ENCODE peak calls at places on chromosomes 13 and 19, in seven cellular contexts. D is epithelial cell of esophagus, E is ovary, M is cardiac muscle cell, K is foreskin fibroblast, J is fibroblast of pulmonary artery, X is uterus. B is an unnamed sample.
A peak's percentile ranks its signal among the peaks of the same experiment; 100 is the strongest.

GRCh38 chr19:39582891-39583625 is 19.3 kb upstream of the LGALS13 start:
- DNase-seq in X (no peak), E (no peak), D (peak; percentile 7), K (no peak), M (no peak), J (no peak), B (no peak)

GRCh38 chr13:95915102-95915501 is 138.1 kb downstream of the UGGT2 start:
- DNase-seq in K (no peak), M (no peak), D (no peak), E (no peak), X (no peak), J (no peak), B (no peak)

GRCh38 chr19:15479391-15480345 is at the start of gene PGLYRP2:
- DNase-seq in E (no peak), D (peak; percentile 30), M (peak; percentile 23), J (peak; percentile 14), K (peak; percentile 2), X (no peak), B (peak; percentile 32)

GRCh38 chr13:112670864-112671263 is 19.0 kb upstream of the ATP11A start:
- DNase-seq in D (no peak), E (no peak), X (no peak), K (no peak), J (no peak), M (no peak), B (no peak)

GRCh38 chr19:32567486-32567885 is 13.5 kb upstream of the PDCD5 start:
- DNase-seq in K (no peak), J (no peak), X (no peak), E (no peak), M (no peak), D (no peak), B (no peak)

GRCh38 chr19:17757125-17757524 is 5.8 kb downstream of the FCHO1 start:
- DNase-seq in J (peak; percentile 64), D (peak; percentile 70), M (peak; percentile 73), K (peak; percentile 33), X (peak; percentile 26), E (peak; percentile 86), B (peak; percentile 52)

GRCh38 chr19:10553943-10554381 is 10.3 kb downstream of the ATG4D start:
- DNase-seq in M (no peak), K (no peak), E (no peak), D (peak; percentile 95), J (no peak), X (no peak), B (no peak)

GRCh38 chr13:99671746-99672145 is 170.5 kb downstream of the TM9SF2 start:
- DNase-seq in X (no peak), E (no peak), M (no peak), D (no peak), K (no peak), J (no peak), B (no peak)

GRCh38 chr13:113997845-113998751 is 24.2 kb upstream of the C13orf46 start:
- DNase-seq in M (peak; percentile 71), D (peak; percentile 23), X (peak; percentile 61), J (peak; percentile 50), K (peak; percentile 96), E (peak; percentile 79), B (no peak)

GRCh38 chr19:291561-292280 is 518 bp upstream of the PLPP2 start:
- DNase-seq in K (no peak), E (no peak), X (peak; percentile 26), M (no peak), D (peak; percentile 25), J (no peak), B (peak; percentile 29)

GRCh38 chr19:4083677-4084546 is 17.2 kb upstream of the ZBTB7A start:
- DNase-seq in K (no peak), X (no peak), E (peak; percentile 69), D (no peak), M (no peak), J (no peak), B (no peak)

GRCh38 chr19:32251634-32252332 is 93.6 kb upstream of the ZNF507 start:
- DNase-seq in K (no peak), J (no peak), M (no peak), X (no peak), D (no peak), E (no peak), B (no peak)

GRCh38 chr19:42051166-42052115 is 18.6 kb downstream of the GRIK5 start:
- DNase-seq in D (peak; percentile 100), E (no peak), M (no peak), X (no peak), J (no peak), K (no peak), B (no peak)

GRCh38 chr13:110538632-110539031 is 22.9 kb downstream of the RAB20 start:
- DNase-seq in J (peak; percentile 58), M (peak; percentile 78), K (no peak), D (no peak), E (peak; percentile 74), X (peak; percentile 50), B (no peak)

DNA sequence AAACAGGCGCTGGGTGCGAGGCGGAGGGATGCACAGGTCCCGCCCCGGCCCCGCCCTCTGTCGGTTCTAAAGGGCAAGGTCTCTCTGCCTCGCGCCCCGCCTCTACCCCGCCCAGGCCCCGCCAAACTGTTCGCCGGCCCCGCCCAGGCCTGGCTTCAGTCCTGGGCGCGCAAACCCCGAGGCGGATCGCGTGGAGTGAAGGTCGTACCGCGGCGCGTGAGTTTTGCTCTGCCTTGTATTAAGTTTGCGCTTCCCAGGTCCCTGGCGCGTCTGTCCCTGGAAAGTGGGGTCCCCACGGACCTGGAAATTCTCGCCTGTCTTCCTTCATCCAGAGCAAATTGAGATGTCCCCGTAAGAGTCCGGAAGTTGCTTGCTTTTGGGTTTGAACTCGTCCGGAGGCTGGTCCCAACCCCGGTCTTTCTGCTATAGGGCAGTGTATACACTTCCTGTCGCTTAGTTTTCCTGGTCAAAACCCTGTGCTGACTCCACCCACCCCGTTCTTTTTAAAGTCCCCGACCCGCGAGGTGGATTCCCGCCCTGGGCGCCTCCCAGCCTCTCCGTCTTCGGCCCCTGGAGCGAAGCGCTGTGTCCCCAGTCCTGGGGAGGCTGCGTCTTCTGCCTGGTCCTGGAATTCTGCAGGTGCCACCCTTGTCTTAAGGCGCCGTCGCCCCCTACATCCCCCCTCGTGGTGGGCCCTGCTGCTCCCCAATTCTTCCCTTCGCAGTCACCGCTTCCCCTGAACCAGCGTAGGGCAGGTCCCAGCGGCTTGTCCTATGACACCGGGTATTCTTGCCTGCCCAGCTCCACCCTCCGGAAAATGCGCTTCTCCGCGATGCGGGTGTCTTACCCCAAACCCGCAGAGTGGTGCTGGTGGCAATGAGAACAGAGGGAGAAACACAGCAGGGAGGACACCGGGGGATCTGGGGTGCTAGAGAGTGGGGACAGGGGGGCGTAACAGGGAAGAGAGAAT is 8.6 kb downstream of the ZNF808 start:
- DNase-seq in K (peak; percentile 81), E (peak; percentile 91), D (peak; percentile 88), J (peak; percentile 71), X (peak; percentile 89), M (peak; percentile 88), B (no peak)
- H3K4me3 ChIP-seq in K (peak overlapping the region; percentile 69), E (peak overlapping the region; percentile 55), D (peak overlapping the region; percentile 65), J (peak overlapping the region; percentile 68), X (peak overlapping the region; percentile 49), M (peak overlapping the region; percentile 34), B (no peak overlapping the region)

GRCh38 chr19:45597425-45598111 is 4.4 kb downstream of the GPR4 start:
- DNase-seq in J (no peak), E (no peak), M (no peak), D (no peak), K (no peak), X (no peak), B (no peak)

GRCh38 chr19:45595814-45596213 is 6.2 kb downstream of the GPR4 start:
- DNase-seq in X (no peak), M (no peak), J (peak; percentile 59), E (no peak), D (no peak), K (no peak), B (no peak)

GRCh38 chr19:45600340-45600885 is 1.6 kb downstream of the GPR4 start:
- DNase-seq in X (no peak), K (no peak), J (no peak), D (no peak), E (no peak), M (no peak), B (no peak)

GRCh38 chr19:45599286-45599685 is 2.7 kb downstream of the GPR4 start:
- DNase-seq in K (no peak), X (no peak), E (no peak), J (no peak), M (no peak), D (no peak), B (no peak)

DNA sequence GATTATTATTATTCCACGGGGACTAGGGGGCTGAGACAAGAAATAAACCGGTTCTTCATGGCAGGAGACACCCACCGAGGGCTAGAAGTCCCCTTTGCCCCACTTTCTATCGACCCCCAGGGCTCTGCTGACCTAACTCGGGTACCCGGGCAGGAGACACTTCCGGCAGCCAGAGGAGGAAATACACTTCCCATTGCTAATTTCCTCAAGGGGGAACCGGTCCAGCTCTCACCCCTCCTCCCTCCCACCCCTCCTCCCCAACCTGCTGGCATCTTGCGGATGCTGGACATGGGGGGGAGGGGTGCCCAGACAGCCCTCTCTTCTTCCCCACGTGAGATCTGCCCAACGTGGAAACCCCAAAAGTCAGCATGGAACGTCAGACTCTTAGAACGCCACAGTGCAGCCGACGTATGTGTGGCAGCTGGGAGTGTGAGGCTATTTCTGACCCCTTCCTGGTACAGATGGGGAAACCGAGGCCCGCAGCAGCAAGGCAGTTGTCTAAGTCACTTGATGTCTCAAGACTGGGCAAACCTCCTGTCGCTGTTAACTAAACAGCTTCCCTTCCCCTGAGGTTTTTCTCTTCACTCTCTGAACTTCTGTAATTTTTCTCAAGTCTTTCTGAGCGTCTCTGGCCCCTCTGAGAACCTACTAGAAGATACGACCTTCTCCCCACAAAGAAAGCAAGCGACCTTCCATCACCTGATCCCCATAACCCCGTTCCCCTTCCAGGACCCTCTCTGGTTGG is 3.6 kb downstream of the GPR4 start:
- DNase-seq in E (no peak), X (peak; percentile 30), M (peak; percentile 62), J (peak; percentile 57), D (no peak), K (no peak), B (no peak)
- H3K4me3 ChIP-seq in E (no peak overlapping the region), X (no peak overlapping the region), M (no peak overlapping the region), J (peak overlapping the region; percentile 15), D (no peak overlapping the region), K (no peak overlapping the region), B (peak overlapping the region; percentile 25)

GRCh38 chr19:2804156-2805004 is 15.3 kb upstream of the ZNF554 start:
- DNase-seq in K (no peak), X (no peak), D (no peak), M (no peak), E (no peak), J (no peak), B (no peak)
- H3K4me3 ChIP-seq in K (no peak overlapping the region), X (no peak overlapping the region), D (no peak overlapping the region), M (no peak overlapping the region), E (no peak overlapping the region), J (no peak overlapping the region), B (no peak overlapping the region)

DNA sequence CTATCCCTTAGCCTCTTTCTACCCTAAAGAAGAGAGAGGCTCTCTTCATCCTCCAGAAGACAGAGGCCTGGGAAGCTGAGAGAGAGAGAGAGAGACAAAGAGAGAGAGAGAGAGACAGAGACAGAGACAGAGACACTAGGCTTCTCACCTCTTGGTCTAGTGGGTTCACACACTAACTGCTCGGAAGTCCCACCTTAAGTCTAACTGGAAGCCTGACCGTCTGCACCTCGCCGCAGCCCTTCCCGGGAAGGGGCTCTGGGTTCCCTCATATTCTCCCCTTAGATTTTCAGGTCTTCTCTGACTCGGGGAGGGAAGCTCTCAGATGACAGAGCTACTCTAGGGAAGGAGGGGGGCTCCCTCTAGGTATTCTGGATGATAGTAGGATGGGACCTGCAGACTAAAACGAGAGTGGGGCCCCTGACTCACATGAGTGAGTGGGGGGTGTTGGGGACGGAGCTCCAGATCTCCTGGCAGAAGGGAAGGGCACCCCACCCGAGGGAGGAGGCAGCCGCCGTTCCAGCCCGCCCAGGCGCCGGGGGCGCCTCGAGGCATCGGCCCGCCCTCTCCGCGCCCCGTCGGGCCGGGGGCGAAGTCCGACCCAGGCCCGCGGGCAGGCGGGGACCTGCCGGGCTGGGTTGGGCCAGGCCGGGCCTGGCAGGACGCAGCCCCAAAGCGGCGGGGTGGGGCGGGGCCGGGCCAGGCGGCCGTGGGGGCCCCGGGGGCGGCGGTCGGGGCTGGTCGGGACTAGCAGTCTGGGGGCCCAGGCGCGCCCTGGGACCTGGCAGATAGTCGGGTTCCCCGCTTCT is 2.0 kb upstream of the JUNB start:
- DNase-seq in K (no peak), X (peak; percentile 62), J (peak; percentile 42), M (no peak), E (no peak), D (peak; percentile 64), B (no peak)
- H3K4me3 ChIP-seq in K (peak overlapping the region; percentile 41), X (peak overlapping the region; percentile 84), J (peak overlapping the region; percentile 99), M (peak overlapping the region; percentile 25), E (peak overlapping the region; percentile 80), D (peak overlapping the region; percentile 27), B (peak overlapping the region; percentile 92)

B was measured in A549.